ENCODE peak calls at places on chromosome 9, in nine cellular contexts. K is CD8-positive, alpha-beta T cell; D is lung; Y is CD4-positive, alpha-beta T cell; N is effector memory CD4-positive, alpha-beta T cell; I is GM23338; S is PC-9; M is SJSA1; Q is iPS DF 6.9. J is an unnamed sample.

GRCh38 chr9:114116061-114116747 is 17.1 kb upstream of the KIF12 start:
- DNase-seq in K (no peak), D (no peak), Y (no peak), N (no peak), I (no peak), S (no peak), M (no peak), Q (no peak), J (peak)

GRCh38 chr9:125361837-125362531 is 100.4 kb downstream of the GAPVD1 start:
- DNase-seq in K (no peak), D (no peak), Y (no peak), N (no peak), I (peak), S (no peak), M (no peak), Q (no peak), J (no peak)

GRCh38 chr9:99680191-99680590 is 141.5 kb upstream of the NR4A3 start:
- DNase-seq in K (no peak), D (no peak), Y (no peak), N (no peak), I (no peak), S (no peak), M (peak), Q (no peak), J (no peak)

GRCh38 chr9:38022995-38023394 is 46.0 kb downstream of the SHB start:
- DNase-seq in K (no peak), D (no peak), Y (no peak), N (no peak), I (no peak), S (peak), M (no peak), Q (no peak), J (peak)

GRCh38 chr9:126401107-126401506 is 74.5 kb downstream of the MVB12B start:
- DNase-seq in K (no peak), D (no peak), Y (no peak), N (no peak), I (no peak), S (no peak), M (no peak), Q (no peak), J (no peak)

GRCh38 chr9:123686131-123686848 is 243.6 kb downstream of the DENND1A start:
- DNase-seq in K (no peak), D (no peak), Y (no peak), N (no peak), I (no peak), S (peak), M (no peak), Q (no peak), J (no peak)

GRCh38 chr9:83239787-83240186 is 176.8 kb upstream of the RASEF start:
- DNase-seq in K (no peak), D (no peak), Y (no peak), N (no peak), I (no peak), S (no peak), M (no peak), Q (no peak), J (no peak)

GRCh38 chr9:88074931-88075330 is 63.3 kb downstream of the SPATA31C2 start:
- DNase-seq in K (no peak), D (no peak), Y (no peak), N (no peak), I (no peak), S (no peak), M (no peak), Q (no peak), J (no peak)

GRCh38 chr9:347667-348292 is 133.1 kb downstream of the DOCK8 start:
- DNase-seq in K (no peak), D (no peak), Y (no peak), N (no peak), I (peak), S (no peak), M (no peak), Q (no peak), J (no peak)

GRCh38 chr9:83182071-83182470 is 119.1 kb upstream of the RASEF start:
- DNase-seq in K (no peak), D (no peak), Y (no peak), N (no peak), I (no peak), S (no peak), M (no peak), Q (no peak), J (no peak)

GRCh38 chr9:129550199-129550839 is 70.6 kb downstream of the C9orf50 start:
- DNase-seq in K (no peak), D (peak), Y (no peak), N (no peak), I (peak), S (peak), M (peak), Q (no peak), J (peak)

GRCh38 chr9:132631280-132631679 is 38.5 kb downstream of the DDX31 start:
- DNase-seq in K (no peak), D (no peak), Y (no peak), N (no peak), I (no peak), S (peak), M (peak), Q (no peak), J (no peak)

GRCh38 chr9:113620377-113621161 is 157.0 kb downstream of the RGS3 start:
- DNase-seq in K (no peak), D (peak), Y (no peak), N (no peak), I (peak), S (peak), M (peak), Q (peak), J (no peak)

GRCh38 chr9:1440276-1440675 is 390.1 kb downstream of the DMRT2 start:
- DNase-seq in K (no peak), D (no peak), Y (no peak), N (no peak), I (no peak), S (no peak), M (no peak), Q (no peak), J (no peak)

GRCh38 chr9:18317896-18318295 is 156.1 kb upstream of the ADAMTSL1 start:
- DNase-seq in K (no peak), D (no peak), Y (no peak), N (no peak), I (no peak), S (no peak), M (no peak), Q (no peak), J (no peak)

GRCh38 chr9:129213551-129213950 is 35.5 kb upstream of the IER5L start:
- DNase-seq in K (no peak), D (no peak), Y (no peak), N (no peak), I (no peak), S (no peak), M (no peak), Q (no peak), J (no peak)

GRCh38 chr9:134601764-134602163 is 39.8 kb upstream of the COL5A1 start:
- DNase-seq in K (no peak), D (peak), Y (no peak), N (no peak), I (no peak), S (no peak), M (no peak), Q (no peak), J (no peak)

GRCh38 chr9:109967651-109968331 is 187.8 kb downstream of the PALM2AKAP2 start:
- DNase-seq in K (no peak), D (no peak), Y (no peak), N (no peak), I (no peak), S (no peak), M (no peak), Q (no peak), J (no peak)

GRCh38 chr9:37056521-37056920 is 22.5 kb upstream of the PAX5 start:
- DNase-seq in K (no peak), D (no peak), Y (no peak), N (no peak), I (peak), S (no peak), M (no peak), Q (no peak), J (no peak)

GRCh38 chr9:122954253-122954691 is 13.5 kb downstream of the RABGAP1 start:
- DNase-seq in K (no peak), D (no peak), Y (no peak), N (no peak), I (no peak), S (no peak), M (peak), Q (no peak), J (no peak)

GRCh38 chr9:35313911-35314310 is 152.1 kb downstream of the UNC13B start:
- DNase-seq in K (no peak), D (no peak), Y (no peak), N (no peak), I (peak), S (no peak), M (no peak), Q (no peak), J (no peak)

GRCh38 chr9:87795178-87795577 is 69.3 kb downstream of the CTSL start:
- DNase-seq in K (no peak), D (no peak), Y (no peak), N (no peak), I (no peak), S (no peak), M (no peak), Q (no peak), J (no peak)

GRCh38 chr9:34347800-34348158 is 18.4 kb downstream of the NUDT2 start:
- DNase-seq in K (no peak), D (no peak), Y (no peak), N (no peak), I (no peak), S (no peak), M (no peak), Q (no peak), J (no peak)

GRCh38 chr9:137129089-137129455 is 9.9 kb upstream of the GRIN1 start:
- DNase-seq in K (no peak), D (no peak), Y (no peak), N (no peak), I (peak), S (no peak), M (no peak), Q (no peak), J (no peak)

GRCh38 chr9:109907810-109908458 is 127.9 kb downstream of the PALM2AKAP2 start:
- DNase-seq in K (no peak), D (no peak), Y (no peak), N (no peak), I (no peak), S (no peak), M (peak), Q (no peak), J (no peak)

GRCh38 chr9:117434568-117434967 is 19.7 kb upstream of the ASTN2 start:
- DNase-seq in K (no peak), D (no peak), Y (no peak), N (no peak), I (peak), S (no peak), M (no peak), Q (no peak), J (no peak)

GRCh38 chr9:89743576-89744254 is 138.9 kb downstream of the GADD45G start:
- DNase-seq in K (peak), D (no peak), Y (peak), N (peak), I (peak), S (no peak), M (no peak), Q (no peak), J (no peak)

GRCh38 chr9:127966416-127967150 is 14.2 kb downstream of the EEIG1 start:
- DNase-seq in K (no peak), D (no peak), Y (no peak), N (no peak), I (no peak), S (no peak), M (no peak), Q (no peak), J (no peak)

GRCh38 chr9:96655198-96655851 is at the start of gene PRXL2C:
- DNase-seq in K (peak), D (peak), Y (peak), N (peak), I (peak), S (no peak), M (peak), Q (no peak), J (peak)

GRCh38 chr9:126386088-126386487 is 59.5 kb downstream of the MVB12B start:
- DNase-seq in K (no peak), D (no peak), Y (no peak), N (no peak), I (peak), S (peak), M (no peak), Q (no peak), J (peak)

GRCh38 chr9:130421802-130422276 is 22.9 kb upstream of the ASS1 start:
- DNase-seq in K (no peak), D (no peak), Y (no peak), N (no peak), I (peak), S (no peak), M (peak), Q (no peak), J (no peak)

DNA sequence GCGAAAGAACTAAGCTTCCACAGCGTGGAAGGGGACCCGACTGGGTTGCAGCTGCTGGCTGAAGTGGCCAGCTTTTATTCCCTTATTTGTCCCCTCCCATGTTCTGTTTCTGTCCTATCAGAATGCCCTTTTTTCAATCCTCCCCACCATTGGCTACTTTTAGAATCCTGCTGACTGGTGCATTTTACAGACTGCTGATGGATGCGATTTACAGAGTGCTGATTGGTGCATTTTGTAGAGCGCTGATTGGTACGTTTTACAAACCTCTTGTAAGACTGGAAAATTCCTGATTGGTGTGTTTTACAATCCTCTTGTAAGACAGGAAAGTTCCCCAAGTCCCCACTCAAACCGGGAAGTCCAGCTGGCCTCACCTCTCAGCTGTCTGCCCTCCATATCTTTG is 50.7 kb downstream of the KLF9 start:
- DNase-seq in K (no peak), D (no peak), Y (no peak), N (no peak), I (no peak), S (no peak), M (no peak), Q (no peak), J (no peak)
- H3K27ac ChIP-seq in K (no peak), D (no peak), Y (no peak), N (no peak), I (no peak), S (no peak), M (no peak), Q (no peak), J (no peak)

GRCh38 chr9:75890541-75891276 is at the start of gene PCSK5:
- DNase-seq in K (peak), D (peak), Y (peak), N (peak), I (peak), S (peak), M (peak), Q (peak), J (peak)
- H3K27ac ChIP-seq in K (peak), D (peak), Y (peak), N (peak), I (peak), S (peak), M (peak), Q (no peak), J (peak)

GRCh38 chr9:22100626-22101025 is 91.5 kb upstream of the CDKN2B start:
- DNase-seq in K (no peak), D (no peak), Y (no peak), N (no peak), I (peak), S (no peak), M (no peak), Q (no peak), J (no peak)

GRCh38 chr9:22102347-22103053 is 93.4 kb upstream of the CDKN2B start:
- DNase-seq in K (no peak), D (no peak), Y (no peak), N (no peak), I (no peak), S (no peak), M (no peak), Q (no peak), J (no peak)

GRCh38 chr9:22107202-22107601 is 98.1 kb upstream of the CDKN2B start:
- DNase-seq in K (no peak), D (no peak), Y (no peak), N (no peak), I (no peak), S (no peak), M (peak), Q (no peak), J (no peak)

GRCh38 chr9:22105005-22105722 is 96.1 kb upstream of the CDKN2B start:
- DNase-seq in K (no peak), D (no peak), Y (no peak), N (no peak), I (no peak), S (no peak), M (no peak), Q (no peak), J (no peak)

GRCh38 chr9:22103650-22104575 is 94.8 kb upstream of the CDKN2B start:
- DNase-seq in K (no peak), D (no peak), Y (no peak), N (no peak), I (no peak), S (no peak), M (peak), Q (no peak), J (no peak)
- H3K27ac ChIP-seq in K (no peak), D (peak), Y (no peak), N (no peak), I (no peak), S (peak), M (peak), Q (no peak), J (no peak)

GRCh38 chr9:8857330-8858249 is 1058.0 kb upstream of the DMAC1 start:
- DNase-seq in K (no peak), D (peak), Y (no peak), N (no peak), I (peak), S (no peak), M (no peak), Q (no peak), J (peak)

GRCh38 chr9:8859416-8859815 is 1059.8 kb upstream of the DMAC1 start:
- DNase-seq in K (no peak), D (no peak), Y (no peak), N (no peak), I (no peak), S (no peak), M (no peak), Q (no peak), J (no peak)

GRCh38 chr9:8856686-8857329 is 1057.2 kb upstream of the DMAC1 start:
- DNase-seq in K (no peak), D (no peak), Y (no peak), N (no peak), I (peak), S (no peak), M (no peak), Q (no peak), J (no peak)

GRCh38 chr9:8860925-8861324 is 1061.3 kb upstream of the DMAC1 start:
- DNase-seq in K (no peak), D (no peak), Y (no peak), N (no peak), I (no peak), S (no peak), M (no peak), Q (no peak), J (no peak)

GRCh38 chr9:8858250-8859161 is 1058.9 kb upstream of the DMAC1 start:
- DNase-seq in K (no peak), D (no peak), Y (no peak), N (no peak), I (peak), S (no peak), M (no peak), Q (no peak), J (peak)
- H3K27ac ChIP-seq in K (no peak), D (peak), Y (no peak), N (no peak), I (peak), S (no peak), M (no peak), Q (no peak), J (peak)

GRCh38 chr9:104339692-104340091 is 164.4 kb upstream of the OR13F1 start:
- DNase-seq in K (no peak), D (no peak), Y (no peak), N (no peak), I (no peak), S (no peak), M (no peak), Q (no peak), J (no peak)

GRCh38 chr9:104346645-104347175 is 157.4 kb upstream of the OR13F1 start:
- DNase-seq in K (no peak), D (no peak), Y (no peak), N (no peak), I (no peak), S (no peak), M (no peak), Q (no peak), J (no peak)

DNA sequence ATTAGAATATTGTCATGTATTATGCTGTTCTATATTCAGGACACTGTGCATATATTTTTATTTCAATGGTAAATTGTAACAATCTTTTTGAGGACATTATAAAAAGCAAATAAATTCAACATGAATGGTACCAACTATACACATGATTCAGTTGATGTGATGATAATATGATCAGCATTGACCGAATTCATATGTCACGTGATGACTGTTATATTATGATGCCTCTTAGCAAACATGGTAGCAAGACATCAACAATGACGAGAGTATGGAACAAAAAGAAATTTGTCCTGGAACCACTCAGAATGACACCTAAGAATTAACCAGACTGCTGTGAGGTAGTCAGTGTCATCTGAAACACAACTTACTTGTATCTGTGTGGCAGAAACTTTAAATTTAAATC is 161.5 kb upstream of the OR13F1 start:
- DNase-seq in K (no peak), D (no peak), Y (no peak), N (no peak), I (no peak), S (no peak), M (no peak), Q (no peak), J (no peak)
- H3K27ac ChIP-seq in K (no peak), D (no peak), Y (no peak), N (no peak), I (no peak), S (no peak), M (no peak), Q (no peak), J (no peak)

GRCh38 chr9:97803167-97804058 is 49.6 kb upstream of the FOXE1 start:
- DNase-seq in K (peak), D (peak), Y (peak), N (peak), I (peak), S (peak), M (peak), Q (no peak), J (peak)
- H3K27ac ChIP-seq in K (no peak), D (peak), Y (no peak), N (peak), I (no peak), S (peak), M (peak), Q (no peak), J (no peak)

DNA sequence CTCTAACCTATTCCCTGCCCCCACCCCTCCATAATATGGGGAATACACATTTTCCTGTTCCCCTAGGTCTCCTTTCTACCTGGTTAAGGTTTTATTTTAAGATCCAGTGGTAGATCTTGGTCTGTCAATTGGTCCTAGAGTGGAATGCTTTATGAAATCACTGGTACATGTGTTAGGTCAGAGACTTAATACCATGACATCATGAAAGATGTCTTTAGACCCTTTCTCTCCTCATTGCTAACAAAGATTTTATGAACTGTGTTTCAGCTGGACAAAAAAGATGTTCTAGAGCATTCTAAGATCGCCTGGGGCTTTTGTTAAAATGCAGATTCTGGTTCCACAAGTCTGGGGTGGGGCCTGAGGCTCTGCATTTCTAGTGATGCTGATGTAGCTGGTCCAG is 9.1 kb downstream of the GSN start:
- DNase-seq in K (no peak), D (no peak), Y (no peak), N (no peak), I (no peak), S (no peak), M (no peak), Q (no peak), J (no peak)
- H3K27ac ChIP-seq in K (no peak), D (no peak), Y (no peak), N (no peak), I (no peak), S (peak), M (peak), Q (no peak), J (peak)

J was measured in substantia nigra.